ENCODE peak calls at places on chromosomes 3 and 15, in ten cellular contexts. One of them, this sample, is unnamed.

GRCh38 chr15:84631706-84632272 is 22.3 kb downstream of the WDR73 start:
- DNase-seq in bronchial epithelial cell: no peak
- DNase-seq in foreskin keratinocyte: no peak
- DNase-seq in Peyer's patch: no peak
- DNase-seq in cardiac fibroblast: peak; percentile 46
- DNase-seq in heart left ventricle: no peak
- DNase-seq in foreskin fibroblast: no peak
- DNase-seq in right atrium auricular region: no peak
- DNase-seq in psoas muscle: no peak
- DNase-seq in mucosa of descending colon: no peak
- DNase-seq in this sample: no peak

GRCh38 chr3:186520957-186521842 is 23.0 kb downstream of the CRYGS start:
- DNase-seq in bronchial epithelial cell: no peak
- DNase-seq in foreskin fibroblast: no peak
- DNase-seq in heart left ventricle: no peak
- DNase-seq in psoas muscle: no peak
- DNase-seq in foreskin keratinocyte: no peak
- DNase-seq in mucosa of descending colon: no peak
- DNase-seq in right atrium auricular region: no peak
- DNase-seq in Peyer's patch: peak; percentile 74
- DNase-seq in cardiac fibroblast: no peak
- DNase-seq in this sample: peak; percentile 78

GRCh38 chr3:187243933-187244564 is 46.8 kb downstream of the RTP1 start:
- DNase-seq in heart left ventricle: no peak
- DNase-seq in psoas muscle: peak; percentile 19
- DNase-seq in cardiac fibroblast: peak; percentile 67
- DNase-seq in Peyer's patch: no peak
- DNase-seq in right atrium auricular region: peak; percentile 66
- DNase-seq in mucosa of descending colon: no peak
- DNase-seq in foreskin keratinocyte: no peak
- DNase-seq in foreskin fibroblast: peak; percentile 51
- DNase-seq in bronchial epithelial cell: no peak
- DNase-seq in this sample: no peak

GRCh38 chr3:194275721-194276120 is 75.4 kb downstream of the CPN2 start:
- DNase-seq in mucosa of descending colon: no peak
- DNase-seq in cardiac fibroblast: no peak
- DNase-seq in Peyer's patch: no peak
- DNase-seq in right atrium auricular region: peak; percentile 51
- DNase-seq in heart left ventricle: no peak
- DNase-seq in psoas muscle: no peak
- DNase-seq in bronchial epithelial cell: no peak
- DNase-seq in foreskin keratinocyte: no peak
- DNase-seq in foreskin fibroblast: no peak
- DNase-seq in this sample: no peak

GRCh38 chr3:38579551-38580449 is 69.7 kb downstream of the SCN5A start:
- DNase-seq in right atrium auricular region: peak; percentile 58
- DNase-seq in cardiac fibroblast: peak; percentile 4
- DNase-seq in foreskin fibroblast: peak; percentile 14
- DNase-seq in psoas muscle: no peak
- DNase-seq in Peyer's patch: peak; percentile 46
- DNase-seq in foreskin keratinocyte: no peak
- DNase-seq in bronchial epithelial cell: no peak
- DNase-seq in mucosa of descending colon: no peak
- DNase-seq in heart left ventricle: peak; percentile 63
- DNase-seq in this sample: peak; percentile 70

GRCh38 chr3:67648229-67648628 is 6.2 kb downstream of the SUCLG2 start:
- DNase-seq in cardiac fibroblast: peak; percentile 15
- DNase-seq in bronchial epithelial cell: no peak
- DNase-seq in right atrium auricular region: no peak
- DNase-seq in psoas muscle: no peak
- DNase-seq in Peyer's patch: no peak
- DNase-seq in foreskin fibroblast: no peak
- DNase-seq in heart left ventricle: no peak
- DNase-seq in mucosa of descending colon: no peak
- DNase-seq in foreskin keratinocyte: no peak
- DNase-seq in this sample: no peak

GRCh38 chr15:42270996-42271395 is 2.0 kb upstream of the GANC start:
- DNase-seq in foreskin keratinocyte: no peak
- DNase-seq in heart left ventricle: no peak
- DNase-seq in bronchial epithelial cell: no peak
- DNase-seq in foreskin fibroblast: no peak
- DNase-seq in mucosa of descending colon: no peak
- DNase-seq in Peyer's patch: no peak
- DNase-seq in psoas muscle: no peak
- DNase-seq in cardiac fibroblast: no peak
- DNase-seq in right atrium auricular region: no peak
- DNase-seq in this sample: no peak

GRCh38 chr15:63969652-63970421 is 76.4 kb downstream of the DAPK2 start:
- DNase-seq in bronchial epithelial cell: peak; percentile 23
- DNase-seq in right atrium auricular region: peak; percentile 60
- DNase-seq in heart left ventricle: peak; percentile 69
- DNase-seq in Peyer's patch: peak; percentile 89
- DNase-seq in cardiac fibroblast: peak; percentile 11
- DNase-seq in foreskin keratinocyte: no peak
- DNase-seq in psoas muscle: no peak
- DNase-seq in mucosa of descending colon: peak; percentile 62
- DNase-seq in foreskin fibroblast: no peak
- DNase-seq in this sample: peak; percentile 21

GRCh38 chr3:8509961-8510360 is 8.3 kb downstream of the LMCD1 start:
- DNase-seq in psoas muscle: peak; percentile 46
- DNase-seq in Peyer's patch: no peak
- DNase-seq in right atrium auricular region: no peak
- DNase-seq in foreskin fibroblast: peak; percentile 93
- DNase-seq in cardiac fibroblast: peak; percentile 97
- DNase-seq in foreskin keratinocyte: no peak
- DNase-seq in mucosa of descending colon: no peak
- DNase-seq in heart left ventricle: no peak
- DNase-seq in bronchial epithelial cell: no peak
- DNase-seq in this sample: no peak

GRCh38 chr3:77825045-77825827 is 785.3 kb downstream of the ROBO2 start:
- DNase-seq in cardiac fibroblast: peak; percentile 9
- DNase-seq in mucosa of descending colon: peak; percentile 55
- DNase-seq in psoas muscle: no peak
- DNase-seq in foreskin keratinocyte: peak; percentile 99
- DNase-seq in Peyer's patch: peak; percentile 43
- DNase-seq in foreskin fibroblast: peak; percentile 87
- DNase-seq in bronchial epithelial cell: peak; percentile 100
- DNase-seq in heart left ventricle: no peak
- DNase-seq in right atrium auricular region: no peak
- DNase-seq in this sample: peak; percentile 41

GRCh38 chr3:16427309-16427965 is 86.1 kb downstream of the RFTN1 start:
- DNase-seq in foreskin fibroblast: peak; percentile 90
- DNase-seq in Peyer's patch: no peak
- DNase-seq in bronchial epithelial cell: peak; percentile 63
- DNase-seq in right atrium auricular region: no peak
- DNase-seq in foreskin keratinocyte: no peak
- DNase-seq in psoas muscle: peak; percentile 28
- DNase-seq in mucosa of descending colon: no peak
- DNase-seq in heart left ventricle: no peak
- DNase-seq in cardiac fibroblast: peak; percentile 94
- DNase-seq in this sample: no peak

GRCh38 chr3:99825239-99825638 is 7.6 kb downstream of the CMSS1 start:
- DNase-seq in Peyer's patch: no peak
- DNase-seq in foreskin fibroblast: no peak
- DNase-seq in foreskin keratinocyte: no peak
- DNase-seq in bronchial epithelial cell: peak; percentile 47
- DNase-seq in mucosa of descending colon: no peak
- DNase-seq in cardiac fibroblast: no peak
- DNase-seq in right atrium auricular region: no peak
- DNase-seq in psoas muscle: no peak
- DNase-seq in heart left ventricle: no peak
- DNase-seq in this sample: no peak

GRCh38 chr3:147119346-147119745 is 287.0 kb downstream of the ZIC4 start:
- DNase-seq in mucosa of descending colon: no peak
- DNase-seq in heart left ventricle: no peak
- DNase-seq in foreskin keratinocyte: no peak
- DNase-seq in psoas muscle: no peak
- DNase-seq in right atrium auricular region: no peak
- DNase-seq in cardiac fibroblast: no peak
- DNase-seq in bronchial epithelial cell: no peak
- DNase-seq in foreskin fibroblast: no peak
- DNase-seq in Peyer's patch: no peak
- DNase-seq in this sample: no peak

GRCh38 chr3:147117631-147118030 is 288.7 kb downstream of the ZIC4 start:
- DNase-seq in foreskin keratinocyte: no peak
- DNase-seq in psoas muscle: no peak
- DNase-seq in right atrium auricular region: no peak
- DNase-seq in cardiac fibroblast: no peak
- DNase-seq in bronchial epithelial cell: no peak
- DNase-seq in heart left ventricle: no peak
- DNase-seq in foreskin fibroblast: no peak
- DNase-seq in mucosa of descending colon: no peak
- DNase-seq in Peyer's patch: no peak
- DNase-seq in this sample: no peak

GRCh38 chr3:147118611-147119010 is 287.7 kb downstream of the ZIC4 start:
- DNase-seq in bronchial epithelial cell: no peak
- DNase-seq in heart left ventricle: no peak
- DNase-seq in Peyer's patch: no peak
- DNase-seq in cardiac fibroblast: no peak
- DNase-seq in mucosa of descending colon: no peak
- DNase-seq in foreskin fibroblast: no peak
- DNase-seq in psoas muscle: no peak
- DNase-seq in right atrium auricular region: no peak
- DNase-seq in foreskin keratinocyte: no peak
- DNase-seq in this sample: no peak

GRCh38 chr3:147120029-147120428 is 286.3 kb downstream of the ZIC4 start:
- DNase-seq in foreskin keratinocyte: no peak
- DNase-seq in right atrium auricular region: no peak
- DNase-seq in foreskin fibroblast: peak; percentile 13
- DNase-seq in psoas muscle: no peak
- DNase-seq in Peyer's patch: no peak
- DNase-seq in cardiac fibroblast: peak; percentile 41
- DNase-seq in mucosa of descending colon: no peak
- DNase-seq in bronchial epithelial cell: peak; percentile 3
- DNase-seq in heart left ventricle: no peak
- DNase-seq in this sample: no peak
- TF ChIP-seq CTCF in foreskin keratinocyte: no peak
- TF ChIP-seq CTCF in right atrium auricular region: peak; percentile 48
- TF ChIP-seq CTCF in foreskin fibroblast: peak; percentile 51
- TF ChIP-seq CTCF in psoas muscle: peak; percentile 9
- TF ChIP-seq CTCF in Peyer's patch: peak; percentile 11
- TF ChIP-seq CTCF in cardiac fibroblast: peak; percentile 51
- TF ChIP-seq CTCF in mucosa of descending colon: no peak
- TF ChIP-seq CTCF in bronchial epithelial cell: no peak
- TF ChIP-seq CTCF in heart left ventricle: no peak
- TF ChIP-seq CTCF in this sample: no peak

GRCh38 chr3:10693457-10693856 is 122.6 kb upstream of the SLC6A11 start:
- DNase-seq in psoas muscle: no peak
- DNase-seq in right atrium auricular region: no peak
- DNase-seq in mucosa of descending colon: no peak
- DNase-seq in cardiac fibroblast: peak; percentile 15
- DNase-seq in heart left ventricle: no peak
- DNase-seq in Peyer's patch: no peak
- DNase-seq in foreskin keratinocyte: no peak
- DNase-seq in bronchial epithelial cell: peak; percentile 8
- DNase-seq in foreskin fibroblast: peak; percentile 3
- DNase-seq in this sample: no peak
- TF ChIP-seq CTCF in psoas muscle: peak; percentile 54
- TF ChIP-seq CTCF in right atrium auricular region: peak; percentile 41
- TF ChIP-seq CTCF in mucosa of descending colon: no peak
- TF ChIP-seq CTCF in cardiac fibroblast: peak; percentile 2
- TF ChIP-seq CTCF in heart left ventricle: peak; percentile 30
- TF ChIP-seq CTCF in Peyer's patch: no peak
- TF ChIP-seq CTCF in foreskin keratinocyte: peak; percentile 45
- TF ChIP-seq CTCF in bronchial epithelial cell: no peak
- TF ChIP-seq CTCF in foreskin fibroblast: peak; percentile 6
- TF ChIP-seq CTCF in this sample: no peak

DNA sequence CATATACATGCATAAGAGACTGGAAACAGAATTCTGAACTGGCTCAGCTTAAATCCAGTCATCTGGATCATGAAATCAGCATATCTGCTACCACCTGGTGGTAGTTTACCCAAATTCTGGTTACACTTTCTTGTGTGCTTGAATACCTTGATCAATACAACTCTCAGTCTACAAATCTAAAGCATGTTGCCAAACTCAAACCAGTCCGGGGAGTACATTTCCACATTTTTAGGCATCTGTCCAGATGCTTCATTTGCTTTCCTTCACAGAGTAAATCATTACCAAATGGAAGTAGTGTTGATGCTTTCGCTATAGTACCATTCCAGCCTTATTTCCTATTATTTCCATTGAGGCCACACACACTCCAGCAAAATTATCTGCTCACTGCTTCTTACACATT is 126.4 kb downstream of the P2RY1 start:
- DNase-seq in heart left ventricle: no peak
- DNase-seq in Peyer's patch: no peak
- DNase-seq in bronchial epithelial cell: peak; percentile 77
- DNase-seq in foreskin fibroblast: peak; percentile 41
- DNase-seq in mucosa of descending colon: no peak
- DNase-seq in right atrium auricular region: no peak
- DNase-seq in psoas muscle: no peak
- DNase-seq in cardiac fibroblast: peak; percentile 49
- DNase-seq in foreskin keratinocyte: no peak
- DNase-seq in this sample: no peak
- TF ChIP-seq CTCF in heart left ventricle: peak; percentile 33
- TF ChIP-seq CTCF in Peyer's patch: peak; percentile 58
- TF ChIP-seq CTCF in bronchial epithelial cell: peak; percentile 44
- TF ChIP-seq CTCF in foreskin fibroblast: peak; percentile 12
- TF ChIP-seq CTCF in mucosa of descending colon: no peak
- TF ChIP-seq CTCF in right atrium auricular region: peak; percentile 43
- TF ChIP-seq CTCF in psoas muscle: peak; percentile 35
- TF ChIP-seq CTCF in cardiac fibroblast: peak; percentile 17
- TF ChIP-seq CTCF in foreskin keratinocyte: peak; percentile 79
- TF ChIP-seq CTCF in this sample: no peak

GRCh38 chr15:32646304-32646703 is 4.8 kb downstream of the SCG5 start:
- DNase-seq in right atrium auricular region: no peak
- DNase-seq in mucosa of descending colon: no peak
- DNase-seq in foreskin fibroblast: no peak
- DNase-seq in heart left ventricle: no peak
- DNase-seq in foreskin keratinocyte: no peak
- DNase-seq in bronchial epithelial cell: no peak
- DNase-seq in Peyer's patch: no peak
- DNase-seq in psoas muscle: no peak
- DNase-seq in cardiac fibroblast: no peak
- DNase-seq in this sample: no peak

GRCh38 chr15:32652178-32652577 is 10.7 kb downstream of the SCG5 start:
- DNase-seq in bronchial epithelial cell: peak; percentile 52
- DNase-seq in right atrium auricular region: no peak
- DNase-seq in foreskin keratinocyte: no peak
- DNase-seq in psoas muscle: no peak
- DNase-seq in cardiac fibroblast: no peak
- DNase-seq in foreskin fibroblast: no peak
- DNase-seq in Peyer's patch: no peak
- DNase-seq in mucosa of descending colon: no peak
- DNase-seq in heart left ventricle: no peak
- DNase-seq in this sample: no peak

GRCh38 chr15:32643907-32644445 is 2.5 kb downstream of the SCG5 start:
- DNase-seq in cardiac fibroblast: peak; percentile 39
- DNase-seq in bronchial epithelial cell: peak; percentile 88
- DNase-seq in mucosa of descending colon: no peak
- DNase-seq in psoas muscle: no peak
- DNase-seq in Peyer's patch: no peak
- DNase-seq in heart left ventricle: no peak
- DNase-seq in foreskin keratinocyte: peak; percentile 69
- DNase-seq in foreskin fibroblast: peak; percentile 54
- DNase-seq in right atrium auricular region: no peak
- DNase-seq in this sample: no peak

GRCh38 chr15:32651229-32651837 is 9.8 kb downstream of the SCG5 start:
- DNase-seq in bronchial epithelial cell: peak; percentile 69
- DNase-seq in foreskin fibroblast: peak; percentile 61
- DNase-seq in cardiac fibroblast: peak; percentile 82
- DNase-seq in heart left ventricle: peak; percentile 23
- DNase-seq in foreskin keratinocyte: no peak
- DNase-seq in right atrium auricular region: no peak
- DNase-seq in Peyer's patch: peak; percentile 71
- DNase-seq in mucosa of descending colon: no peak
- DNase-seq in psoas muscle: peak; percentile 27
- DNase-seq in this sample: peak; percentile 79

GRCh38 chr15:32649336-32649735 is 7.8 kb downstream of the SCG5 start:
- DNase-seq in heart left ventricle: no peak
- DNase-seq in cardiac fibroblast: peak; percentile 55
- DNase-seq in mucosa of descending colon: no peak
- DNase-seq in right atrium auricular region: no peak
- DNase-seq in foreskin keratinocyte: no peak
- DNase-seq in Peyer's patch: no peak
- DNase-seq in bronchial epithelial cell: peak; percentile 37
- DNase-seq in psoas muscle: no peak
- DNase-seq in foreskin fibroblast: no peak
- DNase-seq in this sample: no peak
- TF ChIP-seq CTCF in heart left ventricle: no peak
- TF ChIP-seq CTCF in cardiac fibroblast: peak; percentile 52
- TF ChIP-seq CTCF in mucosa of descending colon: no peak
- TF ChIP-seq CTCF in right atrium auricular region: no peak
- TF ChIP-seq CTCF in foreskin keratinocyte: peak; percentile 54
- TF ChIP-seq CTCF in Peyer's patch: peak; percentile 9
- TF ChIP-seq CTCF in bronchial epithelial cell: peak; percentile 50
- TF ChIP-seq CTCF in psoas muscle: no peak
- TF ChIP-seq CTCF in foreskin fibroblast: peak; percentile 55
- TF ChIP-seq CTCF in this sample: no peak